ENCODE peak calls at places on chromosomes 4 and X, in ten cellular contexts. F, P, U, Z, Y, I, S, J, V and N are unnamed samples.

GRCh38 chr4:7559741-7560376 is 125.1 kb upstream of the PSAPL1 start:
- DNase-seq in S (no peak), U (no peak), Z (no peak), V (no peak), F (no peak), I (no peak), J (no peak), P (no peak), Y (no peak), N (no peak)

GRCh38 chrX:54937416-54937815 is 16.8 kb downstream of the TRO start:
- DNase-seq in U (no peak), J (no peak), P (no peak), S (no peak), V (no peak), F (no peak), Y (no peak), I (no peak), Z (no peak), N (no peak)

GRCh38 chr4:186845137-186845842 is 121.6 kb upstream of the FAT1 start:
- DNase-seq in U (peak), V (peak), Z (no peak), F (peak), S (peak), P (peak), Y (no peak), I (peak), J (peak), N (peak)

GRCh38 chrX:53284684-53285447 is 3.5 kb upstream of the IQSEC2 start:
- DNase-seq in J (peak), V (peak), S (peak), F (peak), I (peak), Z (peak), P (peak), U (peak), Y (peak), N (peak)

GRCh38 chr4:120874792-120875774 is 47.4 kb downstream of the PRDM5 start:
- DNase-seq in F (peak), J (no peak), Y (no peak), I (no peak), P (no peak), V (no peak), S (no peak), U (no peak), Z (no peak), N (no peak)

GRCh38 chrX:129779747-129780146 is at the start of gene SASH3:
- DNase-seq in J (no peak), I (no peak), U (peak), F (no peak), Y (no peak), S (peak), V (no peak), P (no peak), Z (peak), N (no peak)

GRCh38 chr4:6295495-6295894 is 25.8 kb downstream of the WFS1 start:
- DNase-seq in J (no peak), S (no peak), P (no peak), I (no peak), V (no peak), U (no peak), Y (no peak), F (no peak), Z (no peak), N (no peak)

GRCh38 chr4:95535180-95535579 is 13.6 kb downstream of the UNC5C start:
- DNase-seq in V (no peak), Z (no peak), P (no peak), F (no peak), Y (no peak), U (no peak), I (no peak), S (no peak), J (no peak), N (no peak)

GRCh38 chr4:190014771-190015537 is 12.1 kb downstream of the FRG2 start:
- DNase-seq in S (peak), Y (no peak), V (no peak), Z (no peak), P (peak), U (no peak), J (no peak), I (no peak), F (no peak), N (no peak)

GRCh38 chrX:101051153-101051548 is 760 bp downstream of the TRMT2B start:
- DNase-seq in F (no peak), S (no peak), J (no peak), V (no peak), Z (no peak), Y (no peak), I (no peak), U (no peak), P (no peak), N (no peak)

GRCh38 chr4:40827774-40828173 is 78.0 kb downstream of the NSUN7 start:
- DNase-seq in P (peak), Y (no peak), V (no peak), Z (no peak), F (no peak), S (no peak), U (no peak), I (no peak), J (no peak), N (no peak)

GRCh38 chr4:156677136-156677535 is 294.5 kb downstream of the PDGFC start:
- DNase-seq in S (no peak), F (peak), J (peak), U (no peak), Y (no peak), P (peak), I (no peak), Z (peak), V (peak), N (peak)

GRCh38 chr4:121726642-121727268 is 30.0 kb upstream of the ANXA5 start:
- DNase-seq in S (no peak), V (peak), Z (peak), I (no peak), F (peak), J (peak), P (peak), Y (no peak), U (no peak), N (peak)

GRCh38 chrX:33726281-33727160 is 405.6 kb downstream of the FAM47A start:
- DNase-seq in I (peak), S (peak), V (no peak), P (no peak), F (no peak), U (no peak), J (no peak), Z (no peak), Y (no peak), N (no peak)

GRCh38 chr4:89283975-89284556 is 23.5 kb downstream of the GPRIN3 start:
- DNase-seq in Y (no peak), V (no peak), P (no peak), F (no peak), Z (no peak), U (no peak), I (no peak), S (no peak), J (no peak), N (no peak)

GRCh38 chr4:56742080-56742871 is 61.2 kb upstream of the HOPX start:
- DNase-seq in V (peak), Z (no peak), U (no peak), I (no peak), Y (no peak), S (no peak), F (peak), J (peak), P (peak), N (peak)

GRCh38 chrX:20594985-20595384 is 328.3 kb upstream of the RPS6KA3 start:
- DNase-seq in P (peak), F (peak), I (no peak), U (no peak), Y (no peak), S (no peak), J (peak), V (no peak), Z (no peak), N (peak)

GRCh38 chrX:9873952-9874351 is 87.7 kb downstream of the SHROOM2 start:
- DNase-seq in J (no peak), I (no peak), S (no peak), Z (peak), P (peak), U (peak), Y (no peak), V (peak), F (no peak), N (peak)

GRCh38 chrX:146154191-146154590 is 336.6 kb downstream of the SLITRK2 start:
- DNase-seq in F (no peak), Z (no peak), V (no peak), Y (no peak), S (no peak), P (no peak), U (peak), J (no peak), I (no peak), N (no peak)

GRCh38 chrX:57367649-57368048 is 81.1 kb downstream of the FAAH2 start:
- DNase-seq in Y (no peak), V (no peak), I (no peak), U (no peak), J (no peak), F (no peak), P (peak), Z (no peak), S (no peak), N (no peak)

GRCh38 chrX:126836195-126836594 is 16.7 kb downstream of the PRR32 start:
- DNase-seq in I (no peak), P (peak), Y (no peak), F (no peak), S (no peak), V (no peak), J (no peak), Z (no peak), U (no peak), N (no peak)

GRCh38 chr4:90318208-90318607 is 191.0 kb downstream of the CCSER1 start:
- DNase-seq in Y (no peak), Z (peak), U (no peak), I (no peak), S (no peak), V (peak), J (peak), F (peak), P (peak), N (peak)

GRCh38 chr4:25108556-25108955 is 51.7 kb downstream of the SEPSECS start:
- DNase-seq in S (no peak), P (no peak), I (no peak), F (no peak), Y (no peak), J (no peak), Z (no peak), V (no peak), U (no peak), N (no peak)

GRCh38 chr4:126361287-126361686 is 1046.5 kb downstream of the FAT4 start:
- DNase-seq in F (no peak), V (no peak), Z (no peak), S (no peak), P (no peak), J (no peak), U (no peak), I (no peak), Y (no peak), N (no peak)

GRCh38 chrX:27599928-27600327 is 9.8 kb downstream of the DCAF8L2 start:
- DNase-seq in S (no peak), I (no peak), F (peak), J (no peak), U (no peak), V (peak), Y (no peak), Z (no peak), P (peak), N (peak)

DNA sequence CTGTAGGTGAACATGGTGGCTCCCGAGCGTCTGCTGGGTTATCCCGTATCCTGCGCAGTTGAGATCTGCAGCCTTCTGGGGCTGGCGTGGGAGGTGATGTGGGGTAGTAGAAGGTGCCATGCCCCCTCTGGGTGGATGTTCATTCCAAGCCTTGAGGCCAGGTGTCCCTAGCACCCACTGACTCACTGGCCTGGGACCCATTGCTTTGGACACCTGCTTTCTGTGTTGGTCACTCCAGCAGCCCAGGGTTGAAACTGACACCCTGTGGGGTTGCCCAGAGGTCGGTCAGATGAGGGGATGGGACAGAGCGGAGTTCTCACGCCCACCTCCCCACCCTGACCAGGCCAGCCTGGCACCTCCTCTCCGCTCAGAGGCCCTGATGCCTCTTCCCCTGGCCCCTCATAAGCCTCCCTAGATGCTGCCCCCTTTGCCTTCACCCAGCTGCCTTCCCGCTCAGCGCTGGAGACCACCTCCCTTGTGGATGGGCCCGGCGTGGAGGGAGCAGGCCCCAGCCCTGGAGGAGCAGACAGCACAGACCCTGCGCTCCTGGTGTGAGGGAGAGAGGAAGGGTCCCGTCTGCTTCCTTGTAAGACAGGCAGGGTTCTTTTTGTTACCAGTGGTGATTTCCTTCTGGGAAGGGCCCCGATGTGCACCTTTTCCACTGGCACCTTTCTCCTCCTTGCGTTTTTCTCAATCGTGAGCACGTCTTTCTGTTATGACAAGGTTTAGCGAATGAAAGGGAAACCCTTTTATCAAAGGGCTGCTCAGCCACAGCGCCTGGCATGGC is 2.0 kb downstream of the DOK7 start:
- DNase-seq in F (no peak), V (no peak), P (no peak), J (no peak), I (no peak), Z (no peak), Y (no peak), U (no peak), S (peak), N (no peak)
- H3K4me3 ChIP-seq in F (no peak), V (no peak), P (no peak), J (no peak), I (no peak), Z (no peak), Y (no peak), U (no peak), S (no peak), N (no peak)

DNA sequence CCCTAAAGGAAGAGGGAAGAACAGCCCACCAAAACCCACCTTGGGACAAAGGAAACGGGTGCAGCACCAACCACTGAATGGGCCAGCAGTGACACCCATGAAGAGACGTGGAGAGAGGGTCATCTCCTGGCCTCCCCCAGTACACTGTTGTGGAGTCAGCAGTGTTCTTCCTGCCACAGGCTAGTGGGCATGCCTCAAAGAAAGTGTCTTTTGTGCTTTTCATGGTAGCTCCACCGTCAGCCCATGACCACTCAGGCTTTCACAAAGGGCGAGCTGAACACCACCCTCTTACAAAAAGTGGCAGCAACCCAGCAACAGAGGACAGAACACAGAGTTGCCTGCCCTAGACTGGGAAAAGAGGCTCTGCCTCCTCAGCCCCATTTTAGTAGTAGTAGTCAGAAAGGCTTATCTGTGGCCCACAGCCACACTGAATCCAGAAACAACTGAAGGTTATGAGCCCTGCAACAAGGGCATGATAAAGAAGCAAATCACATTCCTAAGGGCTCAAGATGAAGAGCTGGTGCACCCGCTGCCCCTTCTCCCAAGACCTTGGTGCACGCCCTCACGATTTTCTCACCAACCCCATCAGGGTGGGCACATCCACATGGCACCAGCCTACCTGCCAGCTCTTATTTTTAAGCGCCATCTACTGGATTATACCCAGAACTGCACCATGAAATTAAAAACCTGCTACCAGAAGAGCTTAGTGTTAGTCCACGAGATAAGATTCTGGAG is 53.1 kb downstream of the RAB28 start:
- DNase-seq in J (no peak), Z (no peak), F (no peak), U (no peak), Y (no peak), S (no peak), I (no peak), P (no peak), V (no peak), N (peak)
- TF ChIP-seq CTCF in J (peak), Z (peak), F (peak), U (peak), Y (no peak), S (no peak), I (no peak), P (peak), V (peak), N (peak)

GRCh38 chrX:137052641-137053235 is 18.9 kb upstream of the GPR101 start:
- DNase-seq in Z (peak), U (no peak), V (no peak), S (no peak), F (no peak), J (no peak), I (no peak), P (no peak), Y (no peak), N (no peak)
- H3K4me3 ChIP-seq in Z (peak), U (peak), V (peak), S (peak), F (peak), J (peak), I (peak), P (peak), Y (peak), N (peak)

GRCh38 chr4:100372432-100372831 is 145.4 kb downstream of the EMCN start:
- DNase-seq in I (no peak), V (no peak), P (peak), Y (no peak), U (no peak), Z (no peak), J (no peak), S (no peak), F (peak), N (peak)
- TF ChIP-seq CTCF in I (no peak), V (peak), P (peak), Y (no peak), U (peak), Z (peak), J (peak), S (no peak), F (peak), N (peak)